ENCODE peak calls at places on chromosomes 16 and 17, in ten cellular contexts. S is hepatic stellate cell, B is NCI-H2029, E is T-cell, Y is kidney epithelial cell, G is germinal center, O is astrocyte of the spinal cord, W is NCI-H2171 treated with DMSO at 0.1 percent for 48 hours, F is H9, M is HS-5. R is an unnamed sample.

GRCh38 chr16:29806096-29806579 is at the start of gene MAZ:
- DNase-seq in S (peak; percentile 89), B (peak; percentile 90), E (peak; percentile 77), Y (no peak), G (peak; percentile 88), O (no peak), W (peak; percentile 94), F (no peak), M (no peak), R (peak; percentile 52)

GRCh38 chr16:3030872-3031212 is 5.9 kb downstream of the BICDL2 start:
- DNase-seq in S (no peak), B (no peak), E (no peak), Y (no peak), G (no peak), O (no peak), W (no peak), F (no peak), M (no peak), R (no peak)

GRCh38 chr16:3637371-3637923 is 17.0 kb upstream of the DNASE1 start:
- DNase-seq in S (no peak), B (no peak), E (peak; percentile 29), Y (no peak), G (no peak), O (no peak), W (no peak), F (no peak), M (no peak), R (no peak)

GRCh38 chr17:17019891-17020456 is 22.3 kb upstream of the MPRIP start:
- DNase-seq in S (no peak), B (no peak), E (no peak), Y (no peak), G (no peak), O (no peak), W (no peak), F (no peak), M (no peak), R (no peak)

GRCh38 chr17:75756451-75757085 is 8.4 kb downstream of the GALK1 start:
- DNase-seq in S (no peak), B (no peak), E (no peak), Y (no peak), G (no peak), O (no peak), W (no peak), F (peak; percentile 36), M (no peak), R (no peak)

GRCh38 chr16:4461250-4462085 is 13.0 kb downstream of the NMRAL1 start:
- DNase-seq in S (no peak), B (no peak), E (no peak), Y (no peak), G (no peak), O (no peak), W (no peak), F (peak; percentile 69), M (no peak), R (no peak)

GRCh38 chr17:41777157-41777578 is 9.3 kb downstream of the JUP start:
- DNase-seq in S (peak; percentile 67), B (no peak), E (no peak), Y (peak; percentile 77), G (no peak), O (no peak), W (no peak), F (peak; percentile 77), M (no peak), R (no peak)

GRCh38 chr17:73232587-73233373 is 28.9 kb downstream of the CPSF4L start:
- DNase-seq in S (peak; percentile 54), B (peak; percentile 17), E (no peak), Y (no peak), G (peak; percentile 51), O (peak; percentile 31), W (no peak), F (no peak), M (no peak), R (no peak)

GRCh38 chr16:54627616-54628015 is 303.0 kb upstream of the IRX5 start:
- DNase-seq in S (no peak), B (no peak), E (no peak), Y (no peak), G (no peak), O (no peak), W (no peak), F (no peak), M (peak; percentile 23), R (no peak)

GRCh38 chr17:27349540-27350021 is 55.7 kb downstream of the WSB1 start:
- DNase-seq in S (no peak), B (no peak), E (no peak), Y (no peak), G (no peak), O (no peak), W (no peak), F (peak; percentile 76), M (no peak), R (no peak)

GRCh38 chr16:31177136-31177535 is 2.8 kb upstream of the FUS start:
- DNase-seq in S (no peak), B (peak; percentile 88), E (peak; percentile 60), Y (peak; percentile 89), G (no peak), O (peak; percentile 82), W (no peak), F (no peak), M (no peak), R (no peak)

GRCh38 chr16:47713225-47713595 is 252.1 kb downstream of the PHKB start:
- DNase-seq in S (peak; percentile 44), B (no peak), E (no peak), Y (peak; percentile 47), G (no peak), O (peak; percentile 85), W (no peak), F (no peak), M (no peak), R (peak; percentile 5)

GRCh38 chr17:7835818-7836595 is 2.0 kb downstream of the KDM6B start:
- DNase-seq in S (peak; percentile 63), B (peak; percentile 33), E (no peak), Y (no peak), G (no peak), O (peak; percentile 70), W (peak; percentile 99), F (no peak), M (no peak), R (no peak)

GRCh38 chr17:59643159-59643857 is 23.6 kb downstream of the CLTC start:
- DNase-seq in S (no peak), B (no peak), E (no peak), Y (no peak), G (peak; percentile 39), O (peak; percentile 43), W (no peak), F (no peak), M (no peak), R (no peak)

GRCh38 chr16:19128454-19129210 is 14.9 kb downstream of the ITPRIPL2 start:
- DNase-seq in S (no peak), B (no peak), E (no peak), Y (no peak), G (no peak), O (no peak), W (no peak), F (no peak), M (no peak), R (no peak)

GRCh38 chr16:681746-682427 is 1.7 kb downstream of the STUB1 start:
- DNase-seq in S (no peak), B (no peak), E (no peak), Y (no peak), G (no peak), O (peak; percentile 19), W (no peak), F (no peak), M (no peak), R (no peak)

GRCh38 chr17:32461853-32462617 is 17.7 kb downstream of the PSMD11 start:
- DNase-seq in S (no peak), B (peak; percentile 9), E (peak; percentile 62), Y (no peak), G (peak; percentile 62), O (peak; percentile 55), W (peak; percentile 55), F (peak; percentile 66), M (no peak), R (no peak)

GRCh38 chr16:68332411-68333121 is 21.7 kb downstream of the PRMT7 start:
- DNase-seq in S (no peak), B (no peak), E (no peak), Y (no peak), G (no peak), O (peak; percentile 62), W (no peak), F (no peak), M (no peak), R (no peak)

GRCh38 chr16:87542531-87543102 is 49.8 kb upstream of the ZCCHC14 start:
- DNase-seq in S (no peak), B (no peak), E (no peak), Y (no peak), G (no peak), O (no peak), W (peak; percentile 20), F (no peak), M (no peak), R (no peak)

GRCh38 chr17:66542183-66542966 is 240.0 kb downstream of the PRKCA start:
- DNase-seq in S (no peak), B (no peak), E (no peak), Y (no peak), G (peak; percentile 43), O (peak; percentile 76), W (no peak), F (no peak), M (no peak), R (no peak)

GRCh38 chr17:45299311-45299710 is 17.5 kb downstream of the MAP3K14 start:
- DNase-seq in S (no peak), B (no peak), E (no peak), Y (no peak), G (no peak), O (no peak), W (peak; percentile 69), F (no peak), M (no peak), R (no peak)

GRCh38 chr17:17080781-17081180 is 38.5 kb downstream of the MPRIP start:
- DNase-seq in S (no peak), B (no peak), E (no peak), Y (no peak), G (no peak), O (no peak), W (no peak), F (no peak), M (no peak), R (no peak)